ENCODE peak calls at places on chromosomes 13 and 19, in seven cellular contexts. O is heart left ventricle, G is NCI-H1105, D is mucosa of descending colon, W is immature natural killer cell, R is neural crest cell, V is Ammon's horn. Q is an unnamed sample.

GRCh38 chr19:1312732-1313694 is 27.3 kb downstream of the EFNA2 start:
- DNase-seq in O (no peak), G (no peak), D (peak; percentile 50), W (no peak), R (no peak), V (no peak), Q (peak; percentile 88)

GRCh38 chr13:51005566-51005965 is 96.0 kb downstream of the RNASEH2B start:
- DNase-seq in O (no peak), G (no peak), D (no peak), W (no peak), R (no peak), V (no peak), Q (no peak)

GRCh38 chr19:44525721-44526430 is 3.6 kb downstream of the CEACAM20 start:
- DNase-seq in O (no peak), G (no peak), D (no peak), W (no peak), R (no peak), V (no peak), Q (no peak)

GRCh38 chr19:18257503-18258470 is 16.5 kb downstream of the IQCN start:
- DNase-seq in O (no peak), G (no peak), D (no peak), W (no peak), R (no peak), V (no peak), Q (no peak)

GRCh38 chr13:53165201-53165600 is 136.6 kb downstream of the OLFM4 start:
- DNase-seq in O (no peak), G (no peak), D (no peak), W (no peak), R (no peak), V (no peak), Q (no peak)

GRCh38 chr13:49985129-49985528 is 11.7 kb upstream of the TRIM13 start:
- DNase-seq in O (no peak), G (peak; percentile 25), D (no peak), W (no peak), R (no peak), V (no peak), Q (no peak)

GRCh38 chr13:19156013-19156825 is 25.4 kb downstream of the TUBA3C start:
- DNase-seq in O (no peak), G (no peak), D (no peak), W (no peak), R (no peak), V (no peak), Q (no peak)

GRCh38 chr13:33711441-33711840 is 106.5 kb upstream of the RFC3 start:
- DNase-seq in O (no peak), G (no peak), D (no peak), W (no peak), R (no peak), V (no peak), Q (no peak)

GRCh38 chr19:45160870-45161714 is at the start of gene NKPD1:
- DNase-seq in O (no peak), G (no peak), D (peak; percentile 80), W (no peak), R (no peak), V (no peak), Q (no peak)

GRCh38 chr13:22893777-22894176 is 287.0 kb upstream of the SGCG start:
- DNase-seq in O (no peak), G (no peak), D (no peak), W (no peak), R (no peak), V (no peak), Q (no peak)

GRCh38 chr13:51000576-51001260 is 91.1 kb downstream of the RNASEH2B start:
- DNase-seq in O (peak; percentile 44), G (peak; percentile 45), D (no peak), W (no peak), R (no peak), V (peak; percentile 61), Q (no peak)

GRCh38 chr19:11175920-11176319 is 20.3 kb upstream of the SPC24 start:
- DNase-seq in O (no peak), G (no peak), D (no peak), W (no peak), R (no peak), V (no peak), Q (no peak)

GRCh38 chr13:21458457-21458815 is 667 bp downstream of the ZDHHC20 start:
- DNase-seq in O (peak; percentile 48), G (peak; percentile 25), D (peak; percentile 74), W (peak; percentile 55), R (peak; percentile 12), V (no peak), Q (peak; percentile 33)

GRCh38 chr19:33292595-33293254 is 9.6 kb downstream of the CEBPA start:
- DNase-seq in O (no peak), G (no peak), D (peak; percentile 81), W (no peak), R (no peak), V (no peak), Q (peak; percentile 41)

GRCh38 chr19:16722591-16722990 is 2.9 kb downstream of the NWD1 start:
- DNase-seq in O (no peak), G (no peak), D (no peak), W (no peak), R (no peak), V (no peak), Q (no peak)

GRCh38 chr19:3375221-3376088 is 9.1 kb downstream of the NFIC start:
- DNase-seq in O (peak; percentile 92), G (no peak), D (peak; percentile 66), W (no peak), R (no peak), V (peak; percentile 89), Q (no peak)

GRCh38 chr19:33507021-33507956 is 14.3 kb downstream of the PEPD start:
- DNase-seq in O (peak; percentile 41), G (no peak), D (no peak), W (no peak), R (no peak), V (peak; percentile 55), Q (no peak)

GRCh38 chr19:33434886-33435705 is 61.6 kb downstream of the CEBPG start:
- DNase-seq in O (peak; percentile 4), G (no peak), D (peak; percentile 8), W (no peak), R (no peak), V (no peak), Q (no peak)

GRCh38 chr19:35251456-35251855 is 2.7 kb downstream of the LSR start:
- DNase-seq in O (no peak), G (no peak), D (no peak), W (no peak), R (no peak), V (no peak), Q (no peak)

GRCh38 chr19:47511681-47512080 is 3.2 kb downstream of the NAPA start:
- DNase-seq in O (peak; percentile 24), G (no peak), D (no peak), W (no peak), R (no peak), V (no peak), Q (no peak)

GRCh38 chr13:110574161-110574560 is 12.6 kb upstream of the RAB20 start:
- DNase-seq in O (no peak), G (no peak), D (no peak), W (no peak), R (no peak), V (no peak), Q (no peak)

GRCh38 chr13:30341815-30342570 is 34.6 kb upstream of the KATNAL1 start:
- DNase-seq in O (peak; percentile 92), G (peak; percentile 20), D (peak; percentile 68), W (no peak), R (no peak), V (peak; percentile 81), Q (no peak)

GRCh38 chr19:49361438-49362047 is 673 bp downstream of the TEAD2 start:
- DNase-seq in O (peak; percentile 86), G (no peak), D (peak; percentile 87), W (no peak), R (peak; percentile 57), V (no peak), Q (peak; percentile 91)

Q was measured in A549.